ENCODE peak calls at places on chromosomes 7 and 10, in five cellular contexts. K is neuronal stem cell, D is H9, S is mesenchymal stem cell, Y is H1. B is an unnamed sample.

GRCh38 chr10:43981232-43981631 is 332.6 kb upstream of the ZNF32 start:
- DNase-seq in S (peak), D (no peak), K (no peak), Y (no peak), B (no peak)

GRCh38 chr7:22811746-22812280 is 10.8 kb downstream of the TOMM7 start:
- DNase-seq in Y (no peak), S (peak), K (no peak), D (no peak), B (no peak)

GRCh38 chr7:132785861-132786260 is 209.6 kb upstream of the PLXNA4 start:
- DNase-seq in K (no peak), Y (no peak), D (no peak), S (no peak), B (no peak)

GRCh38 chr7:96093435-96093834 is 228.5 kb downstream of the SLC25A13 start:
- DNase-seq in D (no peak), Y (no peak), K (no peak), S (peak), B (no peak)

GRCh38 chr10:52420656-52421055 is 106.6 kb downstream of the DKK1 start:
- DNase-seq in K (no peak), D (no peak), S (no peak), Y (no peak), B (no peak)

GRCh38 chr10:90222939-90223338 is 521.5 kb downstream of the KIF20B start:
- DNase-seq in S (no peak), D (no peak), Y (no peak), K (no peak), B (peak)

GRCh38 chr10:119543814-119544642 is 1.5 kb upstream of the RGS10 start:
- DNase-seq in S (peak), D (no peak), K (peak), Y (no peak), B (no peak)

GRCh38 chr10:57699944-57700343 is 567.8 kb downstream of the IPMK start:
- DNase-seq in S (no peak), Y (no peak), K (no peak), D (no peak), B (no peak)

GRCh38 chr10:71971311-71971731 is 7.1 kb downstream of the CHST3 start:
- DNase-seq in S (no peak), K (no peak), Y (no peak), D (no peak), B (no peak)

GRCh38 chr7:75739796-75740672 is 1.3 kb upstream of the HIP1 start:
- DNase-seq in D (no peak), Y (no peak), K (peak), S (peak), B (peak)

GRCh38 chr10:23095966-23096813 is 811 bp downstream of the MSRB2 start:
- DNase-seq in Y (no peak), D (no peak), K (peak), S (peak), B (peak)

GRCh38 chr10:14659626-14660196 is 115.0 kb downstream of the FAM107B start:
- DNase-seq in K (no peak), Y (no peak), D (no peak), S (no peak), B (peak)

GRCh38 chr10:127142141-127142540 is 54.2 kb downstream of the INSYN2A start:
- DNase-seq in K (no peak), D (no peak), S (no peak), Y (no peak), B (no peak)

GRCh38 chr7:98228801-98229200 is 17.6 kb downstream of the BHLHA15 start:
- DNase-seq in D (no peak), K (no peak), Y (no peak), S (no peak), B (no peak)

GRCh38 chr10:48649349-48649944 is 35.2 kb upstream of the WDFY4 start:
- DNase-seq in D (no peak), K (no peak), Y (no peak), S (no peak), B (no peak)

GRCh38 chr10:31034041-31034918 is 2.6 kb upstream of the ZNF438 start:
- DNase-seq in S (peak), D (no peak), Y (no peak), K (no peak), B (peak)
- H3K9ac ChIP-seq in S (peak), D (no peak), Y (no peak), K (no peak), B (no peak)

DNA sequence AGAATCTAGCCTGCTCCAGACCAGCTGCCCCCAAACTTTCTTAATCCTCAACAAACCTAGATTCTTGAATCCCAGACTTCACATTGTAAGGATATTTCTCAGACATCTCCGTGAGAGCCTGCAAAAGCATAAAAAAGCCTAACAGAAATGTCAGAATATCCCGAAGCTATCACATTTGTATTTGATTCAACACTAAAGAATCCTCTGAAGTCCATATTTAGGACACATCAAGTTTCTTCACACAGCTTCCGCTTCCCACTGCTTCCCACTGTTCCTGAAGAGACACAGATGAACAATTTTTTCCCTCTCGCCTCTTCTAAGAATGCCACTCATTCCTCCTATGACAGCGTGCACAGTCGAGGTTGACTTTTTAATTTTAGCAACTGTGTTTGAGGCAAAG is 396.2 kb upstream of the IGFBP3 start:
- DNase-seq in Y (no peak), K (no peak), D (no peak), S (peak), B (no peak)
- H2BK12ac ChIP-seq in Y (no peak), K (no peak), D (no peak), S (no peak), B (no peak)

DNA sequence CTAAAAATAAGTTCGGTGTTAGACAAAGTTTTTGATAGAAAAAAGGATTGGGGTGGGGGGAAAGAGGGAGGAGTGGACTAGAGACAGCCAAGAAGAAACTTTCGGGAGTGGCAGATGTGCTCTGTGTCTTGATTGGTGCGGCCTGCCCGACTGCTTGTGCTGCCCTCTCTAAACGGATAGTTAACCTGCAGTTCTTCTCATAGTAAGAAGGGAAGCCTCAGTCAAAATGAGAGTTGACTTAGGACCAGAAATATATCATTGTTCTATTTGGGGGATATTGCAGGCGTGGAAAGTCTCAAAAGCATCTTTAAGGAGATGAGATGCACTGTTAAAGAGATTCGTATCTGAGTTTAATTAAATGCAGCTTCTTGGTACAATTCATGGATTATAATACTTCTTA is 39.3 kb downstream of the UBE3C start:
- DNase-seq in S (no peak), Y (no peak), D (no peak), K (no peak), B (no peak)
- H3K23ac ChIP-seq in S (no peak), Y (no peak), D (no peak), K (no peak), B (no peak)

GRCh38 chr10:80530251-80530650 is 7.5 kb upstream of the SH2D4B start:
- DNase-seq in D (no peak), S (peak), K (no peak), Y (no peak), B (no peak)
- H3K9ac ChIP-seq in D (no peak), S (no peak), K (no peak), Y (no peak), B (no peak)

GRCh38 chr10:93277360-93277759 is 203.7 kb downstream of the CYP26A1 start:
- DNase-seq in K (no peak), S (no peak), D (no peak), Y (no peak), B (no peak)
- H2BK12ac ChIP-seq in K (no peak), S (no peak), D (no peak), Y (peak), B (no peak)

GRCh38 chr10:103451871-103452713 is at the start of gene CALHM2:
- DNase-seq in D (peak), K (peak), S (peak), Y (no peak), B (peak)
- H3K23ac ChIP-seq in D (no peak), K (peak), S (no peak), Y (no peak), B (no peak)

GRCh38 chr7:116591202-116592040 is 66.6 kb downstream of the CAV1 start:
- DNase-seq in K (no peak), Y (no peak), S (peak), D (no peak), B (peak)

GRCh38 chr7:116595063-116595462 is 70.2 kb downstream of the CAV1 start:
- DNase-seq in K (no peak), Y (no peak), S (no peak), D (no peak), B (no peak)

GRCh38 chr7:116592445-116592844 is 67.6 kb downstream of the CAV1 start:
- DNase-seq in D (no peak), S (no peak), K (no peak), Y (no peak), B (no peak)

GRCh38 chr7:116592041-116592355 is 67.2 kb downstream of the CAV1 start:
- DNase-seq in Y (no peak), D (no peak), S (no peak), K (no peak), B (no peak)

GRCh38 chr7:116593359-116594075 is 68.7 kb downstream of the CAV1 start:
- DNase-seq in K (no peak), Y (no peak), D (no peak), S (no peak), B (no peak)
- H3K9ac ChIP-seq in K (no peak), Y (no peak), D (no peak), S (no peak), B (no peak)

DNA sequence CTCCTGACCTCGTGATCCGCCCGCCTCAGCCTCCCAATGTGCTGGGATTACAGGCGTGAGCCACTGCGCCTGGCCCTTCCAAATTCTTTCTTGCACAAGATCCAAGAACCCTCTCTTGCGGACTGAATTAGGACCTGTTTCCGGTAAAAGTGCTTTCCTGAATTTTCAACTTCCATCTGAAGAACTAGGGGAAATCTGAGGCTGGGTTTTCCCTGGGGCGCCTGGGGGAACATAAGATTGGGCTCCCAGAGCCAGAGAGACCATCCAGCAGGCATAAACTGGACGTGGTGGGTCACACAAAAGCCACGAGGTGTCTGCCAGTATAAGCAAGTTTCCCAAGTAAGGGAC is 21.3 kb upstream of the ACHE start:
- DNase-seq in K (no peak), Y (no peak), D (no peak), S (no peak), B (no peak)
- H2BK12ac ChIP-seq in K (no peak), Y (peak), D (no peak), S (no peak), B (peak)